ENCODE peak calls at places on chromosomes 3 and 15, in nine cellular contexts. One of them, this sample, is unnamed.

GRCh38 chr3:25906132-25906906 is 116.4 kb downstream of the OXSM start:
- DNase-seq in uterus: no peak
- DNase-seq in ovary: no peak
- DNase-seq in kidney: no peak
- DNase-seq in stomach: no peak
- DNase-seq in psoas muscle: no peak
- DNase-seq in hepatocyte: no peak
- DNase-seq in foreskin keratinocyte: no peak
- DNase-seq in WTC11: no peak
- DNase-seq in this sample: no peak

GRCh38 chr3:79521221-79521848 is 246.5 kb downstream of the ROBO1 start:
- DNase-seq in WTC11: no peak
- DNase-seq in uterus: no peak
- DNase-seq in ovary: no peak
- DNase-seq in kidney: no peak
- DNase-seq in stomach: no peak
- DNase-seq in foreskin keratinocyte: no peak
- DNase-seq in hepatocyte: peak; percentile 57
- DNase-seq in psoas muscle: no peak
- DNase-seq in this sample: peak; percentile 45

GRCh38 chr3:127141921-127142730 is 50.8 kb upstream of the PRR23E start:
- DNase-seq in ovary: no peak
- DNase-seq in hepatocyte: peak; percentile 88
- DNase-seq in uterus: no peak
- DNase-seq in stomach: peak; percentile 91
- DNase-seq in foreskin keratinocyte: peak; percentile 32
- DNase-seq in psoas muscle: peak; percentile 54
- DNase-seq in WTC11: no peak
- DNase-seq in kidney: no peak
- DNase-seq in this sample: peak; percentile 74

GRCh38 chr3:171459130-171459941 is 869 bp downstream of the TNIK start:
- DNase-seq in kidney: peak; percentile 76
- DNase-seq in ovary: peak; percentile 12
- DNase-seq in hepatocyte: peak; percentile 41
- DNase-seq in WTC11: peak; percentile 45
- DNase-seq in foreskin keratinocyte: peak; percentile 19
- DNase-seq in stomach: peak; percentile 38
- DNase-seq in psoas muscle: peak; percentile 63
- DNase-seq in uterus: peak; percentile 28
- DNase-seq in this sample: peak; percentile 58

GRCh38 chr3:76222115-76222652 is 436.8 kb upstream of the ZNF717 start:
- DNase-seq in kidney: no peak
- DNase-seq in uterus: no peak
- DNase-seq in psoas muscle: no peak
- DNase-seq in ovary: no peak
- DNase-seq in foreskin keratinocyte: no peak
- DNase-seq in WTC11: no peak
- DNase-seq in stomach: no peak
- DNase-seq in hepatocyte: peak; percentile 68
- DNase-seq in this sample: no peak

GRCh38 chr15:66145242-66146182 is 108.0 kb downstream of the MEGF11 start:
- DNase-seq in psoas muscle: no peak
- DNase-seq in uterus: no peak
- DNase-seq in kidney: no peak
- DNase-seq in foreskin keratinocyte: no peak
- DNase-seq in ovary: no peak
- DNase-seq in stomach: no peak
- DNase-seq in WTC11: no peak
- DNase-seq in hepatocyte: no peak
- DNase-seq in this sample: no peak

GRCh38 chr3:12662593-12663310 is 1.2 kb downstream of the RAF1 start:
- DNase-seq in ovary: no peak
- DNase-seq in foreskin keratinocyte: no peak
- DNase-seq in hepatocyte: peak; percentile 59
- DNase-seq in uterus: no peak
- DNase-seq in psoas muscle: peak; percentile 73
- DNase-seq in WTC11: peak; percentile 26
- DNase-seq in kidney: peak; percentile 78
- DNase-seq in stomach: peak; percentile 48
- DNase-seq in this sample: peak; percentile 12

GRCh38 chr15:78159395-78159794 is 10.2 kb downstream of the IDH3A start:
- DNase-seq in hepatocyte: no peak
- DNase-seq in psoas muscle: no peak
- DNase-seq in kidney: no peak
- DNase-seq in stomach: no peak
- DNase-seq in WTC11: no peak
- DNase-seq in uterus: no peak
- DNase-seq in foreskin keratinocyte: no peak
- DNase-seq in ovary: no peak
- DNase-seq in this sample: no peak

GRCh38 chr3:188348445-188349244 is 194.7 kb downstream of the LPP start:
- DNase-seq in WTC11: no peak
- DNase-seq in ovary: peak; percentile 85
- DNase-seq in hepatocyte: peak; percentile 84
- DNase-seq in foreskin keratinocyte: peak; percentile 92
- DNase-seq in psoas muscle: peak; percentile 81
- DNase-seq in uterus: peak; percentile 67
- DNase-seq in kidney: peak; percentile 90
- DNase-seq in stomach: peak; percentile 73
- DNase-seq in this sample: peak; percentile 88

GRCh38 chr3:127273196-127273595 is 14.7 kb downstream of the PRR20G start:
- DNase-seq in ovary: no peak
- DNase-seq in stomach: no peak
- DNase-seq in hepatocyte: no peak
- DNase-seq in WTC11: no peak
- DNase-seq in psoas muscle: no peak
- DNase-seq in kidney: no peak
- DNase-seq in uterus: no peak
- DNase-seq in foreskin keratinocyte: peak; percentile 57
- DNase-seq in this sample: no peak

GRCh38 chr3:36524560-36524959 is 144.3 kb downstream of the STAC start:
- DNase-seq in uterus: no peak
- DNase-seq in hepatocyte: no peak
- DNase-seq in stomach: no peak
- DNase-seq in psoas muscle: no peak
- DNase-seq in WTC11: no peak
- DNase-seq in kidney: no peak
- DNase-seq in foreskin keratinocyte: no peak
- DNase-seq in ovary: no peak
- DNase-seq in this sample: no peak

GRCh38 chr3:37987315-37987697 is 3.3 kb upstream of the VILL start:
- DNase-seq in ovary: no peak
- DNase-seq in psoas muscle: no peak
- DNase-seq in WTC11: no peak
- DNase-seq in uterus: no peak
- DNase-seq in foreskin keratinocyte: no peak
- DNase-seq in stomach: no peak
- DNase-seq in kidney: no peak
- DNase-seq in hepatocyte: peak; percentile 49
- DNase-seq in this sample: no peak

GRCh38 chr3:24185738-24186384 is 240.8 kb downstream of the NR1D2 start:
- DNase-seq in foreskin keratinocyte: peak; percentile 37
- DNase-seq in kidney: no peak
- DNase-seq in WTC11: peak; percentile 57
- DNase-seq in psoas muscle: peak; percentile 56
- DNase-seq in ovary: peak; percentile 20
- DNase-seq in uterus: peak; percentile 32
- DNase-seq in hepatocyte: peak; percentile 63
- DNase-seq in stomach: peak; percentile 37
- DNase-seq in this sample: peak; percentile 43

GRCh38 chr15:39438795-39439577 is 141.9 kb upstream of the THBS1 start:
- DNase-seq in uterus: peak; percentile 60
- DNase-seq in hepatocyte: peak; percentile 32
- DNase-seq in WTC11: no peak
- DNase-seq in foreskin keratinocyte: no peak
- DNase-seq in kidney: no peak
- DNase-seq in ovary: peak; percentile 37
- DNase-seq in psoas muscle: no peak
- DNase-seq in stomach: no peak
- DNase-seq in this sample: no peak

GRCh38 chr3:8506611-8507061 is 5.0 kb downstream of the LMCD1 start:
- DNase-seq in hepatocyte: no peak
- DNase-seq in uterus: no peak
- DNase-seq in psoas muscle: no peak
- DNase-seq in stomach: no peak
- DNase-seq in ovary: no peak
- DNase-seq in kidney: no peak
- DNase-seq in foreskin keratinocyte: no peak
- DNase-seq in WTC11: no peak
- DNase-seq in this sample: no peak

GRCh38 chr3:131053021-131053420 is 26.3 kb downstream of the NEK11 start:
- DNase-seq in uterus: no peak
- DNase-seq in hepatocyte: no peak
- DNase-seq in foreskin keratinocyte: no peak
- DNase-seq in psoas muscle: no peak
- DNase-seq in WTC11: no peak
- DNase-seq in stomach: no peak
- DNase-seq in kidney: no peak
- DNase-seq in ovary: no peak
- DNase-seq in this sample: no peak

GRCh38 chr15:47332481-47332880 is 384.8 kb upstream of the SEMA6D start:
- DNase-seq in ovary: no peak
- DNase-seq in stomach: no peak
- DNase-seq in WTC11: no peak
- DNase-seq in kidney: no peak
- DNase-seq in foreskin keratinocyte: no peak
- DNase-seq in hepatocyte: peak; percentile 16
- DNase-seq in uterus: no peak
- DNase-seq in psoas muscle: no peak
- DNase-seq in this sample: no peak

DNA sequence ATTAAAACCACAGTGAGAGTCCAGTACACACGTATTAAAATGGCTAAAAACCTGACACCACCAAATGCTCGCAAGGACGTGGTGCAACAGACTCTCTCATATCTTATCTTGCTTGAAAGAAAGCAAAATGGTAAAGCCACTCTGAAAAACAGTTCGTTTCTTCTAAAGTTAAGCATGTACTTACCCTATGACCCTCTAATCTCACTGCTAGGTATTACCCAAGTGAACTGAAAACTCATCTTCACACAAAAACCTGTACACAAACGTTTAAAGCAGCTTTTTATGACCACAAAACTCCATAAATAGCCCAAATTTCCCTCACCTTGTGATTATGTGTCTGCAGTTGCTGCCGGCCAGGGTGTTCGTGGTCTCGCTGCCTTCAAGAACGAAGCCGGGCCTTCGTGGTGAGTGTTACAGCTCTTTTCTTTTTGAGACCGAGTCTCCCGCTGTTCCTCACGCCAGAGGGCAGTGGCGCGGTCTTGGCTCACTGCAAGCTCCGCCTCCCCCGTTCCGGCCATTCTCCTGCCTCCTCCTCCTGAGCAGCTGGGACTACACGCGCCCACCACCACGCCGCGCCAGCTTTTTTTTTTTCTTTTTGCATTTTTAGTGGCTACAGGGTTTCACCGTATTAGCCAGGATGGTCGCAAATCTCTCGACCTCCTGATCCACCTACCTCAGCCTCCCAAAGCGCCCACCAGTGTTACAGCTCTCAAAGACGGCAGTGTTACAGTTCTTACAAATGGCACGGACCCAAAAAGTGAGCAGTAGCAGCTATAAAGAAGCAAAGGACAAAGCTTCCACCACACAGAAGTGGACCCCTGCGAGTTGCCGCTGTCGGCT is 165.4 kb downstream of the TJP1 start:
- DNase-seq in uterus: no peak
- DNase-seq in psoas muscle: no peak
- DNase-seq in ovary: no peak
- DNase-seq in WTC11: peak; percentile 83
- DNase-seq in kidney: no peak
- DNase-seq in foreskin keratinocyte: no peak
- DNase-seq in hepatocyte: peak; percentile 84
- DNase-seq in stomach: no peak
- DNase-seq in this sample: no peak
- TF ChIP-seq CTCF in uterus: no peak
- TF ChIP-seq CTCF in psoas muscle: no peak
- TF ChIP-seq CTCF in ovary: no peak
- TF ChIP-seq CTCF in WTC11: no peak
- TF ChIP-seq CTCF in kidney: no peak
- TF ChIP-seq CTCF in foreskin keratinocyte: no peak
- TF ChIP-seq CTCF in hepatocyte: peak; percentile 51
- TF ChIP-seq CTCF in stomach: no peak
- TF ChIP-seq CTCF in this sample: no peak

GRCh38 chr15:91068966-91069365 is 31.1 kb upstream of the SV2B start:
- DNase-seq in ovary: no peak
- DNase-seq in hepatocyte: no peak
- DNase-seq in kidney: no peak
- DNase-seq in psoas muscle: no peak
- DNase-seq in foreskin keratinocyte: no peak
- DNase-seq in uterus: no peak
- DNase-seq in stomach: no peak
- DNase-seq in WTC11: no peak
- DNase-seq in this sample: no peak
- TF ChIP-seq CTCF in ovary: no peak
- TF ChIP-seq CTCF in hepatocyte: no peak
- TF ChIP-seq CTCF in kidney: no peak
- TF ChIP-seq CTCF in psoas muscle: no peak
- TF ChIP-seq CTCF in foreskin keratinocyte: peak; percentile 17
- TF ChIP-seq CTCF in uterus: no peak
- TF ChIP-seq CTCF in stomach: no peak
- TF ChIP-seq CTCF in WTC11: no peak
- TF ChIP-seq CTCF in this sample: no peak

DNA sequence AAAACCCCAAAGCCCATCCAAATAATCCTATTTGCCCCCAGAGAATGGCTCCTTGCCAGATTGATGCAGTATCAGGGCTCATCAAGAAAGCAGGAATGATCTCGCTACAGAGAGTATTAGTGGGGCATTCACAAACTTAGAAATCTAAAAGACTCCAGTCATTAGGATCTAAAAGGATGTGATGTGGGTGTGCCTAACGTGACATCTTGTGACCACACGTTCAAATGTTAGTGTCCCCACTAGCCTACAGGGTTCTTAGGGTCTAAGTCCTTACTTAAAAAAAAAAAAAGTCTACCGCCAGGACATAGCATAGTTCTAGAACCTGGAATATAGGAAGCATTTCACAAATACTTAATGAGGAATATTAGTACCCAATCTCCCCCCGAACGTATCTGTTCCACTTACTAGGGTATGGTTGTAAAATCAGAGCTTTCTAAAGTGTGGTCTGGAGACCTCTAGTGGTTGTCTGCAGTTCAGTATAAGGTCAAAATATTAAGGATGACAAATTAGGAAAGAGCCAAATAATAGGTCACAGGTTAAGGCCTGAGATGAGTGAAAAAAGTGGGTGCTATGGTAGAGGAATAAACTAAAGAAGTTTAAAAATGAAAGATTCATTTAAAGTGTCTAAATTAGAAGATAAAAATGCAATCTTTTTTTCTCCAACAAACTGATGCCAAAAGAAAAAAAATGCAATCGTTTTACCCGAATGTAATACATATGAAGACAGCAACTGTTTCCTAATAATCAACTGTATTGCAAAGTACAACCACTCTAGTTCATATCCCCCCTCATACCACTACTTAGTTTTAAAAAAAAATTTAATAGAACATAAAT is 4.2 kb upstream of the CHRM5 start:
- DNase-seq in uterus: no peak
- DNase-seq in ovary: no peak
- DNase-seq in hepatocyte: peak; percentile 35
- DNase-seq in stomach: no peak
- DNase-seq in foreskin keratinocyte: no peak
- DNase-seq in WTC11: no peak
- DNase-seq in psoas muscle: no peak
- DNase-seq in kidney: no peak
- DNase-seq in this sample: no peak
- TF ChIP-seq CTCF in uterus: peak; percentile 28
- TF ChIP-seq CTCF in ovary: no peak
- TF ChIP-seq CTCF in hepatocyte: peak; percentile 70
- TF ChIP-seq CTCF in stomach: peak; percentile 32
- TF ChIP-seq CTCF in foreskin keratinocyte: peak; percentile 81
- TF ChIP-seq CTCF in WTC11: no peak
- TF ChIP-seq CTCF in psoas muscle: peak; percentile 48
- TF ChIP-seq CTCF in kidney: peak; percentile 49
- TF ChIP-seq CTCF in this sample: no peak

GRCh38 chr15:71103102-71103676 is 12.1 kb upstream of the THSD4 start:
- DNase-seq in kidney: no peak
- DNase-seq in foreskin keratinocyte: no peak
- DNase-seq in WTC11: no peak
- DNase-seq in uterus: no peak
- DNase-seq in hepatocyte: peak; percentile 34
- DNase-seq in stomach: peak; percentile 62
- DNase-seq in ovary: no peak
- DNase-seq in psoas muscle: no peak
- DNase-seq in this sample: peak; percentile 68
- TF ChIP-seq CTCF in kidney: peak; percentile 30
- TF ChIP-seq CTCF in foreskin keratinocyte: peak; percentile 84
- TF ChIP-seq CTCF in WTC11: no peak
- TF ChIP-seq CTCF in uterus: no peak
- TF ChIP-seq CTCF in hepatocyte: peak; percentile 28
- TF ChIP-seq CTCF in stomach: peak; percentile 38
- TF ChIP-seq CTCF in ovary: no peak
- TF ChIP-seq CTCF in psoas muscle: peak; percentile 12
- TF ChIP-seq CTCF in this sample: peak; percentile 56

This sample was measured in Calu3.